ENCODE peak calls at places on chromosomes 11 and 22, in eight cellular contexts. J is activated gamma-delta T cell; B is adipocyte; U is activated CD8-positive, alpha-beta memory T cell treated with anti-CD3 and anti-CD28 coated beads, Interleukin-2, amount 50 U/mL, for 48 hours; I is iris pigment epithelial cell; E is NCI-H1105; H is posterior vena cava; S is posterior cingulate gyrus. Y is an unnamed sample.
A peak's percentile ranks its signal among the peaks of the same experiment; 100 is the strongest.

GRCh38 chr22:45948081-45948648 is 28.8 kb downstream of the WNT7B start:
- DNase-seq in J (no peak), B (no peak), U (no peak), I (no peak), E (peak; percentile 87), H (no peak), S (no peak), Y (no peak)

GRCh38 chr11:118265954-118266353 is 1.9 kb upstream of the MPZL2 start:
- DNase-seq in J (no peak), B (no peak), U (no peak), I (no peak), E (no peak), H (no peak), S (no peak), Y (no peak)

GRCh38 chr22:39773976-39774539 is 119.5 kb downstream of the ENTHD1 start:
- DNase-seq in J (no peak), B (no peak), U (no peak), I (peak; percentile 48), E (no peak), H (no peak), S (no peak), Y (no peak)

GRCh38 chr11:14029415-14029814 is 66.9 kb downstream of the SPON1 start:
- DNase-seq in J (no peak), B (no peak), U (no peak), I (no peak), E (no peak), H (no peak), S (no peak), Y (no peak)

GRCh38 chr11:103378931-103379330 is 269.7 kb downstream of the DYNC2H1 start:
- DNase-seq in J (no peak), B (peak; percentile 66), U (no peak), I (peak; percentile 36), E (no peak), H (no peak), S (no peak), Y (no peak)

GRCh38 chr11:64176751-64177150 is 9.2 kb upstream of the STIP1 start:
- DNase-seq in J (no peak), B (no peak), U (no peak), I (no peak), E (no peak), H (no peak), S (no peak), Y (no peak)

GRCh38 chr11:5564259-5565019 is 16.1 kb upstream of the OR52H1 start:
- DNase-seq in J (no peak), B (no peak), U (no peak), I (peak; percentile 15), E (no peak), H (no peak), S (no peak), Y (no peak)

GRCh38 chr11:77121096-77121640 is 6.9 kb upstream of the MYO7A start:
- DNase-seq in J (no peak), B (no peak), U (no peak), I (no peak), E (no peak), H (no peak), S (no peak), Y (no peak)

GRCh38 chr11:134418119-134418840 is 6.2 kb upstream of the B3GAT1 start:
- DNase-seq in J (no peak), B (peak; percentile 11), U (no peak), I (peak; percentile 34), E (no peak), H (no peak), S (no peak), Y (no peak)

GRCh38 chr11:12706531-12707499 is 32.6 kb downstream of the TEAD1 start:
- DNase-seq in J (no peak), B (no peak), U (no peak), I (peak; percentile 75), E (peak; percentile 75), H (no peak), S (no peak), Y (no peak)

GRCh38 chr11:113796663-113797259 is 17.2 kb downstream of the CLDN25 start:
- DNase-seq in J (no peak), B (peak; percentile 68), U (no peak), I (peak; percentile 42), E (peak; percentile 60), H (no peak), S (peak; percentile 21), Y (peak; percentile 41)

GRCh38 chr22:29156507-29156906 is 49.2 kb upstream of the EMID1 start:
- DNase-seq in J (no peak), B (no peak), U (no peak), I (peak; percentile 26), E (no peak), H (peak; percentile 60), S (no peak), Y (no peak)

GRCh38 chr11:133693110-133693509 is 152.2 kb downstream of the SPATA19 start:
- DNase-seq in J (no peak), B (no peak), U (no peak), I (no peak), E (no peak), H (no peak), S (no peak), Y (no peak)

GRCh38 chr11:78860720-78861422 is 286.2 kb upstream of the NARS2 start:
- DNase-seq in J (no peak), B (peak; percentile 61), U (no peak), I (peak; percentile 27), E (no peak), H (no peak), S (no peak), Y (no peak)

GRCh38 chr11:133829566-133829965 is 15.7 kb downstream of the SPATA19 start:
- DNase-seq in J (no peak), B (no peak), U (no peak), I (no peak), E (no peak), H (no peak), S (no peak), Y (no peak)

GRCh38 chr11:44681698-44682097 is 45.1 kb upstream of the TSPAN18 start:
- DNase-seq in J (no peak), B (peak; percentile 20), U (no peak), I (peak; percentile 69), E (no peak), H (no peak), S (no peak), Y (no peak)

GRCh38 chr22:44383071-44383575 is 70.4 kb upstream of the SHISAL1 start:
- DNase-seq in J (no peak), B (no peak), U (no peak), I (no peak), E (no peak), H (peak; percentile 24), S (no peak), Y (no peak)

GRCh38 chr11:34308049-34308692 is 49.6 kb downstream of the ABTB2 start:
- DNase-seq in J (no peak), B (no peak), U (no peak), I (peak; percentile 36), E (no peak), H (no peak), S (no peak), Y (no peak)

GRCh38 chr11:132994038-132994502 is 538.2 kb downstream of the OPCML start:
- DNase-seq in J (no peak), B (peak; percentile 8), U (no peak), I (no peak), E (peak; percentile 76), H (no peak), S (no peak), Y (no peak)

GRCh38 chr22:37745548-37746365 is 48.9 kb downstream of the TRIOBP start:
- DNase-seq in J (peak; percentile 87), B (peak; percentile 97), U (peak; percentile 94), I (peak; percentile 88), E (peak; percentile 70), H (peak; percentile 97), S (peak; percentile 89), Y (peak; percentile 94)

GRCh38 chr11:34053161-34053686 is 1.7 kb downstream of the CAPRIN1 start:
- DNase-seq in J (peak; percentile 54), B (peak; percentile 93), U (peak; percentile 85), I (peak; percentile 81), E (peak; percentile 78), H (peak; percentile 91), S (peak; percentile 59), Y (peak; percentile 44)

GRCh38 chr11:134741453-134742227 is 329.6 kb upstream of the B3GAT1 start:
- DNase-seq in J (no peak), B (no peak), U (no peak), I (peak; percentile 67), E (no peak), H (no peak), S (no peak), Y (peak; percentile 36)

GRCh38 chr11:1747753-1748466 is 2.5 kb downstream of the IFITM10 start:
- DNase-seq in J (no peak), B (no peak), U (no peak), I (no peak), E (no peak), H (peak; percentile 81), S (peak; percentile 61), Y (no peak)

GRCh38 chr11:10026514-10026913 is 267.5 kb downstream of the SBF2 start:
- DNase-seq in J (no peak), B (peak; percentile 71), U (no peak), I (peak; percentile 84), E (no peak), H (no peak), S (no peak), Y (no peak)

GRCh38 chr11:34243620-34244493 is 114.0 kb downstream of the ABTB2 start:
- DNase-seq in J (no peak), B (peak; percentile 81), U (peak; percentile 65), I (peak; percentile 90), E (no peak), H (no peak), S (no peak), Y (no peak)

GRCh38 chr22:40463727-40464126 is 93.3 kb downstream of the SGSM3 start:
- DNase-seq in J (no peak), B (no peak), U (no peak), I (no peak), E (no peak), H (no peak), S (no peak), Y (no peak)

GRCh38 chr22:45459235-45459634 is 43.4 kb upstream of the FBLN1 start:
- DNase-seq in J (no peak), B (no peak), U (no peak), I (no peak), E (no peak), H (no peak), S (no peak), Y (no peak)

GRCh38 chr22:30224161-30224857 is 22.2 kb downstream of the LIF start:
- DNase-seq in J (no peak), B (peak; percentile 74), U (no peak), I (no peak), E (no peak), H (no peak), S (no peak), Y (no peak)

GRCh38 chr11:408154-409007 is 6.4 kb downstream of the SIGIRR start:
- DNase-seq in J (no peak), B (no peak), U (no peak), I (no peak), E (no peak), H (no peak), S (no peak), Y (no peak)

GRCh38 chr11:64562723-64563351 is 28.2 kb upstream of the SLC22A12 start:
- DNase-seq in J (no peak), B (no peak), U (no peak), I (no peak), E (no peak), H (peak; percentile 42), S (no peak), Y (no peak)

GRCh38 chr22:47202819-47203553 is 440.5 kb downstream of the TBC1D22A start:
- DNase-seq in J (no peak), B (no peak), U (peak; percentile 32), I (no peak), E (no peak), H (peak; percentile 74), S (no peak), Y (no peak)

GRCh38 chr11:80846442-80846841 is 1405.6 kb upstream of the TENM4 start:
- DNase-seq in J (no peak), B (no peak), U (no peak), I (no peak), E (no peak), H (no peak), S (no peak), Y (no peak)